ENCODE peak calls at places on chromosomes 2 and 18, in six cellular contexts. One of them, this sample, is unnamed. For H3K4me1, the result is how much of the 10 kb centered on the place peaks cover.

GRCh38 chr2:185291035-185291647 is 447.5 kb upstream of the FSIP2 start:
- DNase-seq in transverse colon: peak
- DNase-seq in ascending aorta: no peak
- DNase-seq in right cardiac atrium: peak
- DNase-seq in suprapubic skin: no peak
- DNase-seq in effector memory CD4-positive, alpha-beta T cell: no peak
- DNase-seq in this sample: peak

GRCh38 chr18:46296656-46297055 is 192.5 kb downstream of the HAUS1 start:
- DNase-seq in transverse colon: no peak
- DNase-seq in effector memory CD4-positive, alpha-beta T cell: no peak
- DNase-seq in ascending aorta: no peak
- DNase-seq in right cardiac atrium: no peak
- DNase-seq in suprapubic skin: no peak
- DNase-seq in this sample: no peak

GRCh38 chr2:126643431-126643830 is 12.5 kb upstream of the GYPC start:
- DNase-seq in effector memory CD4-positive, alpha-beta T cell: no peak
- DNase-seq in transverse colon: no peak
- DNase-seq in suprapubic skin: no peak
- DNase-seq in right cardiac atrium: no peak
- DNase-seq in ascending aorta: no peak
- DNase-seq in this sample: no peak

GRCh38 chr2:211879323-211879722 is 659.3 kb downstream of the ERBB4 start:
- DNase-seq in suprapubic skin: no peak
- DNase-seq in effector memory CD4-positive, alpha-beta T cell: no peak
- DNase-seq in right cardiac atrium: no peak
- DNase-seq in transverse colon: no peak
- DNase-seq in ascending aorta: no peak
- DNase-seq in this sample: no peak

GRCh38 chr2:166805753-166806152 is 82.5 kb upstream of the XIRP2 start:
- DNase-seq in right cardiac atrium: no peak
- DNase-seq in suprapubic skin: no peak
- DNase-seq in effector memory CD4-positive, alpha-beta T cell: no peak
- DNase-seq in ascending aorta: no peak
- DNase-seq in transverse colon: no peak
- DNase-seq in this sample: no peak

GRCh38 chr2:168490015-168490874 is 34.2 kb downstream of the CERS6 start:
- DNase-seq in ascending aorta: no peak
- DNase-seq in effector memory CD4-positive, alpha-beta T cell: no peak
- DNase-seq in right cardiac atrium: no peak
- DNase-seq in transverse colon: no peak
- DNase-seq in suprapubic skin: no peak
- DNase-seq in this sample: no peak

GRCh38 chr2:22890142-22890541 is 494.8 kb upstream of the KLHL29 start:
- DNase-seq in transverse colon: no peak
- DNase-seq in suprapubic skin: no peak
- DNase-seq in right cardiac atrium: no peak
- DNase-seq in effector memory CD4-positive, alpha-beta T cell: no peak
- DNase-seq in ascending aorta: no peak
- DNase-seq in this sample: no peak

GRCh38 chr2:119010336-119010735 is 68.3 kb downstream of the MARCO start:
- DNase-seq in suprapubic skin: no peak
- DNase-seq in right cardiac atrium: no peak
- DNase-seq in ascending aorta: no peak
- DNase-seq in transverse colon: no peak
- DNase-seq in effector memory CD4-positive, alpha-beta T cell: no peak
- DNase-seq in this sample: peak

GRCh38 chr2:204533629-204534370 is 11.5 kb upstream of the PARD3B start:
- DNase-seq in suprapubic skin: no peak
- DNase-seq in transverse colon: no peak
- DNase-seq in ascending aorta: no peak
- DNase-seq in effector memory CD4-positive, alpha-beta T cell: no peak
- DNase-seq in right cardiac atrium: no peak
- DNase-seq in this sample: no peak

GRCh38 chr2:59032469-59032868 is 791.3 kb upstream of the FANCL start:
- DNase-seq in effector memory CD4-positive, alpha-beta T cell: no peak
- DNase-seq in transverse colon: no peak
- DNase-seq in ascending aorta: no peak
- DNase-seq in suprapubic skin: no peak
- DNase-seq in right cardiac atrium: no peak
- DNase-seq in this sample: no peak

GRCh38 chr2:239318091-239318725 is 82.6 kb downstream of the HDAC4 start:
- DNase-seq in right cardiac atrium: no peak
- DNase-seq in suprapubic skin: peak
- DNase-seq in transverse colon: no peak
- DNase-seq in ascending aorta: no peak
- DNase-seq in effector memory CD4-positive, alpha-beta T cell: no peak
- DNase-seq in this sample: no peak

GRCh38 chr2:42761554-42761953 is 2.4 kb downstream of the OXER1 start:
- DNase-seq in effector memory CD4-positive, alpha-beta T cell: no peak
- DNase-seq in ascending aorta: no peak
- DNase-seq in transverse colon: no peak
- DNase-seq in right cardiac atrium: no peak
- DNase-seq in suprapubic skin: no peak
- DNase-seq in this sample: no peak

GRCh38 chr2:96876036-96876810 is 6.3 kb upstream of the SEMA4C start:
- DNase-seq in ascending aorta: no peak
- DNase-seq in transverse colon: no peak
- DNase-seq in suprapubic skin: no peak
- DNase-seq in right cardiac atrium: no peak
- DNase-seq in effector memory CD4-positive, alpha-beta T cell: no peak
- DNase-seq in this sample: no peak

GRCh38 chr2:112690853-112691390 is 29.9 kb upstream of the NT5DC4 start:
- DNase-seq in suprapubic skin: no peak
- DNase-seq in transverse colon: peak
- DNase-seq in right cardiac atrium: peak
- DNase-seq in effector memory CD4-positive, alpha-beta T cell: peak
- DNase-seq in ascending aorta: peak
- DNase-seq in this sample: peak

DNA sequence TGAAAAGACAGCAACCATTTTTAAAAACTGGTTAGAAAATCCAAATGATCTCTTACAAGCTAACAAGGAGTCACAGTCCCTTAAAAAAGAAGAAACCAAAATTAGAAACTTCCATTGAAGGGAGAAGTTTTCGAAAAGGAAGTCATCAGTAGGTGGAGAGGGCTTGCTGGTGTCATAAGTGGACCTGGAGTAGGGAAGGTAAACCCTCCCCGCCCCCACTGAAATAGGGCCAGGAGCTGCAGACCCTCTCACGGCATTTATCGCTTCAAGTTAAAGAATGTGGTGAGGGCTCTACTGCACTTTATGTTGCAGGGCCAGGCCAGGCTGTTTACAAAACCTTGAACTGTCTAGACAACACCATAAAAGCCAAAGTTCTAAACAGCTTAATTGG is 2.9 kb downstream of the HOXD11 start:
- DNase-seq in ascending aorta: no peak
- DNase-seq in right cardiac atrium: no peak
- DNase-seq in effector memory CD4-positive, alpha-beta T cell: no peak
- DNase-seq in transverse colon: no peak
- DNase-seq in suprapubic skin: no peak
- DNase-seq in this sample: no peak
- H3K4me3 ChIP-seq in ascending aorta: no peak
- H3K4me3 ChIP-seq in right cardiac atrium: no peak
- H3K4me3 ChIP-seq in effector memory CD4-positive, alpha-beta T cell: no peak
- H3K4me3 ChIP-seq in transverse colon: no peak
- H3K4me3 ChIP-seq in suprapubic skin: no peak
- H3K4me3 ChIP-seq in this sample: no peak

GRCh38 chr18:3265564-3266033 is 3.7 kb downstream of the MYL12B start:
- DNase-seq in suprapubic skin: no peak
- DNase-seq in ascending aorta: no peak
- DNase-seq in right cardiac atrium: no peak
- DNase-seq in transverse colon: no peak
- DNase-seq in effector memory CD4-positive, alpha-beta T cell: no peak
- DNase-seq in this sample: no peak
- H3K4me1 ChIP-seq in suprapubic skin: half or more
- H3K4me1 ChIP-seq in ascending aorta: under half
- H3K4me1 ChIP-seq in right cardiac atrium: under half
- H3K4me1 ChIP-seq in transverse colon: half or more
- H3K4me1 ChIP-seq in effector memory CD4-positive, alpha-beta T cell: under half
- H3K4me1 ChIP-seq in this sample: half or more

GRCh38 chr2:213243189-213244044 is 40.8 kb upstream of the SPAG16 start:
- DNase-seq in right cardiac atrium: no peak
- DNase-seq in ascending aorta: no peak
- DNase-seq in transverse colon: no peak
- DNase-seq in suprapubic skin: no peak
- DNase-seq in effector memory CD4-positive, alpha-beta T cell: no peak
- DNase-seq in this sample: no peak

GRCh38 chr2:213238753-213239591 is 45.3 kb upstream of the SPAG16 start:
- DNase-seq in effector memory CD4-positive, alpha-beta T cell: no peak
- DNase-seq in suprapubic skin: no peak
- DNase-seq in right cardiac atrium: peak
- DNase-seq in transverse colon: no peak
- DNase-seq in ascending aorta: no peak
- DNase-seq in this sample: peak

GRCh38 chr2:213237787-213238186 is 46.5 kb upstream of the SPAG16 start:
- DNase-seq in right cardiac atrium: no peak
- DNase-seq in suprapubic skin: no peak
- DNase-seq in transverse colon: no peak
- DNase-seq in effector memory CD4-positive, alpha-beta T cell: no peak
- DNase-seq in ascending aorta: no peak
- DNase-seq in this sample: no peak

GRCh38 chr2:213242653-213243052 is 41.6 kb upstream of the SPAG16 start:
- DNase-seq in ascending aorta: no peak
- DNase-seq in suprapubic skin: no peak
- DNase-seq in effector memory CD4-positive, alpha-beta T cell: no peak
- DNase-seq in right cardiac atrium: no peak
- DNase-seq in transverse colon: no peak
- DNase-seq in this sample: no peak

DNA sequence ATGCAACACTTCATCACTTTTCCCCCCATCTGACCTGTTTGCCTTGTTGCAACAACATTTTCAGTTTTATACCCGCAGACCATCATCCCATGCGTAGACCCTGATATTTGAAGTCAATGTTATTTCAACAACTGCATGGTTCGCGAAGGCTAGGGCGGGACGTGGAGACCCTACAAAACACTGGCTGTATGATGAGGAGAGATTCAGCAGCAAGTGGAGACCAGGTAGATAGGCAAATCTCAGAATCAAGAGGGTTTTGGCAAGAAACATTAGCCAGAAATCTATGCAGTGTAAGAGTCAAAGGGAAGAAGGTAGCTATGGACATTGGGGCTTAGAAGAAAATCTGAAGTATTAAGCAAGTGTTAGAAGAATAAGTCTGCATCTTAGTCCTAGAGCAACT is 42.4 kb upstream of the SPAG16 start:
- DNase-seq in ascending aorta: no peak
- DNase-seq in transverse colon: no peak
- DNase-seq in effector memory CD4-positive, alpha-beta T cell: no peak
- DNase-seq in right cardiac atrium: no peak
- DNase-seq in suprapubic skin: no peak
- DNase-seq in this sample: no peak
- H3K4me3 ChIP-seq in ascending aorta: no peak
- H3K4me3 ChIP-seq in transverse colon: no peak
- H3K4me3 ChIP-seq in effector memory CD4-positive, alpha-beta T cell: no peak
- H3K4me3 ChIP-seq in right cardiac atrium: no peak
- H3K4me3 ChIP-seq in suprapubic skin: no peak
- H3K4me3 ChIP-seq in this sample: no peak

GRCh38 chr2:240582781-240583180 is 3.8 kb upstream of the CAPN10 start:
- DNase-seq in ascending aorta: no peak
- DNase-seq in transverse colon: no peak
- DNase-seq in effector memory CD4-positive, alpha-beta T cell: no peak
- DNase-seq in suprapubic skin: no peak
- DNase-seq in right cardiac atrium: no peak
- DNase-seq in this sample: no peak
- H3K4me1 ChIP-seq in ascending aorta: under half
- H3K4me1 ChIP-seq in transverse colon: under half
- H3K4me1 ChIP-seq in effector memory CD4-positive, alpha-beta T cell: under half
- H3K4me1 ChIP-seq in suprapubic skin: half or more
- H3K4me1 ChIP-seq in right cardiac atrium: under half
- H3K4me1 ChIP-seq in this sample: under half